ENCODE peak calls at places on chromosomes 5 and 9, in six cellular contexts. One of them, this sample, is unnamed.

GRCh38 chr9:88746744-88747398 is 211.9 kb downstream of the NXNL2 start:
- DNase-seq in naive thymus-derived CD4-positive, alpha-beta T cell: no peak
- DNase-seq in lower lobe of right lung: no peak
- DNase-seq in caudate nucleus: no peak
- DNase-seq in substantia nigra: no peak
- DNase-seq in RWPE1: no peak
- DNase-seq in this sample: peak

GRCh38 chr9:89400398-89401116 is 82.3 kb downstream of the SECISBP2 start:
- DNase-seq in lower lobe of right lung: no peak
- DNase-seq in caudate nucleus: no peak
- DNase-seq in naive thymus-derived CD4-positive, alpha-beta T cell: no peak
- DNase-seq in substantia nigra: no peak
- DNase-seq in RWPE1: no peak
- DNase-seq in this sample: no peak

GRCh38 chr9:13614060-13614459 is 334.6 kb upstream of the MPDZ start:
- DNase-seq in naive thymus-derived CD4-positive, alpha-beta T cell: no peak
- DNase-seq in caudate nucleus: no peak
- DNase-seq in substantia nigra: no peak
- DNase-seq in RWPE1: no peak
- DNase-seq in lower lobe of right lung: no peak
- DNase-seq in this sample: no peak

GRCh38 chr5:103582364-103582763 is 19.8 kb upstream of the NUDT12 start:
- DNase-seq in substantia nigra: peak
- DNase-seq in caudate nucleus: no peak
- DNase-seq in lower lobe of right lung: no peak
- DNase-seq in naive thymus-derived CD4-positive, alpha-beta T cell: no peak
- DNase-seq in RWPE1: no peak
- DNase-seq in this sample: no peak

GRCh38 chr9:113842086-113842485 is 34.0 kb upstream of the ZNF618 start:
- DNase-seq in caudate nucleus: no peak
- DNase-seq in naive thymus-derived CD4-positive, alpha-beta T cell: no peak
- DNase-seq in lower lobe of right lung: no peak
- DNase-seq in RWPE1: no peak
- DNase-seq in substantia nigra: no peak
- DNase-seq in this sample: no peak

GRCh38 chr5:129459485-129460120 is 495 bp upstream of the ADAMTS19 start:
- DNase-seq in lower lobe of right lung: no peak
- DNase-seq in caudate nucleus: peak
- DNase-seq in naive thymus-derived CD4-positive, alpha-beta T cell: no peak
- DNase-seq in substantia nigra: peak
- DNase-seq in RWPE1: no peak
- DNase-seq in this sample: peak

GRCh38 chr9:129910628-129911567 is 75.6 kb downstream of the USP20 start:
- DNase-seq in substantia nigra: no peak
- DNase-seq in RWPE1: peak
- DNase-seq in caudate nucleus: no peak
- DNase-seq in lower lobe of right lung: no peak
- DNase-seq in naive thymus-derived CD4-positive, alpha-beta T cell: no peak
- DNase-seq in this sample: no peak

GRCh38 chr5:137072376-137073174 is 426.6 kb downstream of the SPOCK1 start:
- DNase-seq in substantia nigra: no peak
- DNase-seq in caudate nucleus: no peak
- DNase-seq in naive thymus-derived CD4-positive, alpha-beta T cell: no peak
- DNase-seq in RWPE1: no peak
- DNase-seq in lower lobe of right lung: no peak
- DNase-seq in this sample: no peak

GRCh38 chr9:35010351-35010958 is 20.9 kb downstream of the DNAJB5 start:
- DNase-seq in naive thymus-derived CD4-positive, alpha-beta T cell: no peak
- DNase-seq in lower lobe of right lung: no peak
- DNase-seq in substantia nigra: no peak
- DNase-seq in RWPE1: no peak
- DNase-seq in caudate nucleus: no peak
- DNase-seq in this sample: no peak

GRCh38 chr5:165135551-165135950 is 1630.1 kb downstream of the MAT2B start:
- DNase-seq in substantia nigra: no peak
- DNase-seq in naive thymus-derived CD4-positive, alpha-beta T cell: no peak
- DNase-seq in lower lobe of right lung: no peak
- DNase-seq in caudate nucleus: no peak
- DNase-seq in RWPE1: no peak
- DNase-seq in this sample: no peak

GRCh38 chr5:175821790-175822211 is 49.6 kb upstream of the CPLX2 start:
- DNase-seq in caudate nucleus: no peak
- DNase-seq in naive thymus-derived CD4-positive, alpha-beta T cell: no peak
- DNase-seq in substantia nigra: no peak
- DNase-seq in lower lobe of right lung: no peak
- DNase-seq in RWPE1: peak
- DNase-seq in this sample: no peak

GRCh38 chr5:174306345-174307030 is 261.0 kb downstream of the NSG2 start:
- DNase-seq in naive thymus-derived CD4-positive, alpha-beta T cell: no peak
- DNase-seq in lower lobe of right lung: no peak
- DNase-seq in RWPE1: no peak
- DNase-seq in substantia nigra: no peak
- DNase-seq in caudate nucleus: no peak
- DNase-seq in this sample: no peak

GRCh38 chr5:132024789-132025402 is 13.4 kb upstream of the ACSL6 start:
- DNase-seq in naive thymus-derived CD4-positive, alpha-beta T cell: no peak
- DNase-seq in caudate nucleus: no peak
- DNase-seq in substantia nigra: no peak
- DNase-seq in RWPE1: no peak
- DNase-seq in lower lobe of right lung: no peak
- DNase-seq in this sample: peak

GRCh38 chr9:35114921-35115341 is 731 bp downstream of the ATOSB start:
- DNase-seq in caudate nucleus: peak
- DNase-seq in RWPE1: peak
- DNase-seq in naive thymus-derived CD4-positive, alpha-beta T cell: peak
- DNase-seq in substantia nigra: peak
- DNase-seq in lower lobe of right lung: peak
- DNase-seq in this sample: peak

GRCh38 chr9:7536310-7536939 is 263.2 kb downstream of the DMAC1 start:
- DNase-seq in RWPE1: no peak
- DNase-seq in lower lobe of right lung: peak
- DNase-seq in caudate nucleus: no peak
- DNase-seq in naive thymus-derived CD4-positive, alpha-beta T cell: peak
- DNase-seq in substantia nigra: peak
- DNase-seq in this sample: no peak

GRCh38 chr5:9622891-9623547 is 7.1 kb downstream of the TAS2R1 start:
- DNase-seq in naive thymus-derived CD4-positive, alpha-beta T cell: no peak
- DNase-seq in substantia nigra: no peak
- DNase-seq in lower lobe of right lung: no peak
- DNase-seq in RWPE1: no peak
- DNase-seq in caudate nucleus: no peak
- DNase-seq in this sample: no peak
- H3K27ac ChIP-seq in naive thymus-derived CD4-positive, alpha-beta T cell: no peak
- H3K27ac ChIP-seq in substantia nigra: no peak
- H3K27ac ChIP-seq in lower lobe of right lung: no peak
- H3K27ac ChIP-seq in RWPE1: no peak
- H3K27ac ChIP-seq in caudate nucleus: no peak
- H3K27ac ChIP-seq in this sample: no peak

GRCh38 chr9:121367651-121368510 is 2.2 kb downstream of the STOM start:
- DNase-seq in naive thymus-derived CD4-positive, alpha-beta T cell: no peak
- DNase-seq in RWPE1: no peak
- DNase-seq in caudate nucleus: no peak
- DNase-seq in lower lobe of right lung: no peak
- DNase-seq in substantia nigra: no peak
- DNase-seq in this sample: no peak
- H3K27ac ChIP-seq in naive thymus-derived CD4-positive, alpha-beta T cell: no peak
- H3K27ac ChIP-seq in RWPE1: peak
- H3K27ac ChIP-seq in caudate nucleus: peak
- H3K27ac ChIP-seq in lower lobe of right lung: peak
- H3K27ac ChIP-seq in substantia nigra: peak
- H3K27ac ChIP-seq in this sample: peak

DNA sequence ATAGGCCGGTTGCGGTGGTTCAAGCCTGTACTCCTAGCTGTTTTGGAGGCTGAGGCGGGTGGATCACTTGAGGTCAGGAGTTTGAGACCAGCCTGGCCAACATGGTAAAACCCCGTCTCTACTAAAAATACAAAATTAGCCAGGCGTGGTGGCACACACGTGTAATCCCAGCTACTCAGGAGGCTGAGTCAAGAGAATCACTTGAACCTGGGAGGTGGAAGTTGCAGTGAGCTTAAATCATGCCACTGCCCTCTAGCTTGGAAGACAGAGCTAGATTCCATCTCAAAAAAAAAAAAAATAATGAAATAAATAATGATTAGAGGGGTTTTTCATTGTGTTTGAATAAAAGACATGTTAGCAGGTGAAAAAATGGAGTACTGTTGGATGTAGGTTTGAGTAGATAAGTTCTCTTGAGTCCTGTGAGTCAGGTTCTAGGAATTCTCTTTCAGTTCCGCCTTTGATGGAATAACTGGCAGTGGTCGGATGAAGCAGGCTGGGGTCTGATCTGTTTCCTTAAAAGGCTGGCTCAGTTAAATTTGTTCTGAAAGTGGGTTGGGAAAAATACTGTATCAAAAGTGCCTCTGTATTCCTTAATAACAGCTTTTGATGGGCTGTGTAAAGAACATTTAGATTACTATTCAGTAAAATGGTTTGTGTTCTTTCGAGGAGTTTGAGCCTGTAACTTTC is 73.2 kb downstream of the AOPEP start:
- DNase-seq in RWPE1: peak
- DNase-seq in naive thymus-derived CD4-positive, alpha-beta T cell: no peak
- DNase-seq in caudate nucleus: no peak
- DNase-seq in substantia nigra: no peak
- DNase-seq in lower lobe of right lung: no peak
- DNase-seq in this sample: no peak
- H3K27ac ChIP-seq in RWPE1: peak
- H3K27ac ChIP-seq in naive thymus-derived CD4-positive, alpha-beta T cell: no peak
- H3K27ac ChIP-seq in caudate nucleus: peak
- H3K27ac ChIP-seq in substantia nigra: peak
- H3K27ac ChIP-seq in lower lobe of right lung: peak
- H3K27ac ChIP-seq in this sample: peak

GRCh38 chr9:112439825-112440224 is 46.8 kb upstream of the KIAA1958 start:
- DNase-seq in caudate nucleus: no peak
- DNase-seq in naive thymus-derived CD4-positive, alpha-beta T cell: no peak
- DNase-seq in lower lobe of right lung: no peak
- DNase-seq in substantia nigra: no peak
- DNase-seq in RWPE1: no peak
- DNase-seq in this sample: no peak
- H3K27ac ChIP-seq in caudate nucleus: no peak
- H3K27ac ChIP-seq in naive thymus-derived CD4-positive, alpha-beta T cell: no peak
- H3K27ac ChIP-seq in lower lobe of right lung: no peak
- H3K27ac ChIP-seq in substantia nigra: no peak
- H3K27ac ChIP-seq in RWPE1: no peak
- H3K27ac ChIP-seq in this sample: no peak

This sample was measured in kidney.